ENCODE peak calls at places on chromosomes 6 and 20, in ten cellular contexts. A, T, P, D, B, U, J, S, V and R are unnamed samples.

GRCh38 chr6:3614918-3615317 is 136.6 kb downstream of the PXDC1 start:
- DNase-seq in U (no peak), S (no peak), A (no peak), D (no peak), P (no peak), B (no peak), T (no peak), J (no peak), V (no peak), R (no peak)

GRCh38 chr6:3194535-3195376 is 32.7 kb downstream of the TUBB2B start:
- DNase-seq in P (no peak), U (no peak), J (no peak), S (no peak), B (peak; percentile 72), D (peak; percentile 59), V (no peak), T (peak; percentile 37), A (no peak), R (no peak)

GRCh38 chr20:44134897-44135810 is 51.8 kb downstream of the JPH2 start:
- DNase-seq in J (no peak), D (no peak), P (no peak), V (no peak), T (no peak), S (no peak), A (no peak), B (no peak), U (no peak), R (peak; percentile 42)

GRCh38 chr6:130934848-130935585 is 107.8 kb downstream of the SMLR1 start:
- DNase-seq in D (no peak), U (no peak), S (no peak), J (no peak), A (no peak), B (peak; percentile 62), T (peak; percentile 47), P (no peak), V (no peak), R (no peak)

GRCh38 chr20:25353754-25354705 is 36.6 kb downstream of the ABHD12 start:
- DNase-seq in U (peak; percentile 55), B (no peak), T (no peak), S (no peak), P (no peak), V (no peak), A (peak; percentile 35), J (peak; percentile 91), D (no peak), R (no peak)

GRCh38 chr20:32534661-32535240 is 50.4 kb downstream of the NOL4L start:
- DNase-seq in U (no peak), B (no peak), P (no peak), S (no peak), T (no peak), V (no peak), J (no peak), A (no peak), D (no peak), R (no peak)

GRCh38 chr6:96826865-96827264 is 10.4 kb downstream of the GPR63 start:
- DNase-seq in A (no peak), S (no peak), P (no peak), T (no peak), B (no peak), U (no peak), J (no peak), V (no peak), D (no peak), R (no peak)

GRCh38 chr20:18267815-18268214 is 20.5 kb upstream of the ZNF133 start:
- DNase-seq in V (no peak), J (no peak), A (no peak), T (no peak), S (no peak), D (no peak), U (no peak), B (peak; percentile 6), P (no peak), R (no peak)

GRCh38 chr6:18011287-18011686 is 23.9 kb upstream of the KIF13A start:
- DNase-seq in T (no peak), D (no peak), S (no peak), V (no peak), A (no peak), J (no peak), U (no peak), B (no peak), P (no peak), R (no peak)

GRCh38 chr6:12941422-12941821 is 224.9 kb downstream of the PHACTR1 start:
- DNase-seq in D (no peak), V (no peak), U (no peak), B (peak; percentile 12), J (no peak), P (no peak), T (no peak), A (no peak), S (no peak), R (no peak)

GRCh38 chr20:57167971-57168693 is 98.3 kb downstream of the BMP7 start:
- DNase-seq in V (no peak), U (no peak), B (no peak), S (no peak), T (no peak), A (peak; percentile 32), D (peak; percentile 36), J (peak; percentile 74), P (no peak), R (peak; percentile 43)

GRCh38 chr20:695165-695866 is 19.7 kb upstream of the SCRT2 start:
- DNase-seq in P (no peak), V (no peak), J (no peak), T (no peak), B (no peak), U (no peak), A (no peak), S (no peak), D (no peak), R (no peak)

GRCh38 chr6:131792091-131792496 is 15.7 kb upstream of the ENPP1 start:
- DNase-seq in B (no peak), T (peak; percentile 44), A (no peak), S (no peak), V (no peak), D (no peak), P (no peak), U (no peak), J (peak; percentile 42), R (no peak)

GRCh38 chr20:18057106-18057993 is at the start of gene OVOL2:
- DNase-seq in V (no peak), A (peak; percentile 88), P (peak; percentile 78), U (peak; percentile 97), J (peak; percentile 95), T (no peak), D (no peak), B (peak; percentile 2), S (peak; percentile 87), R (no peak)

GRCh38 chr6:33578164-33578563 is 1.9 kb downstream of the BAK1 start:
- DNase-seq in A (no peak), D (no peak), B (no peak), S (no peak), V (no peak), U (no peak), T (no peak), J (no peak), P (no peak), R (no peak)

GRCh38 chr20:51542033-51542893 is at the start of gene NFATC2:
- DNase-seq in J (peak; percentile 69), V (no peak), T (no peak), B (no peak), A (peak; percentile 78), S (no peak), U (peak; percentile 74), D (peak; percentile 51), P (no peak), R (peak; percentile 71)

GRCh38 chr6:3919130-3919628 is 70.0 kb downstream of the FAM50B start:
- DNase-seq in D (peak; percentile 69), A (no peak), P (no peak), V (peak; percentile 88), S (peak; percentile 86), T (peak; percentile 67), B (peak; percentile 71), U (no peak), J (no peak), R (no peak)

GRCh38 chr6:169132361-169132895 is 121.2 kb downstream of the THBS2 start:
- DNase-seq in D (no peak), V (no peak), A (no peak), B (no peak), S (no peak), P (no peak), J (no peak), U (no peak), T (no peak), R (no peak)

GRCh38 chr6:139027620-139028182 is 844 bp upstream of the ABRACL start:
- DNase-seq in D (no peak), S (no peak), A (peak; percentile 72), P (no peak), B (peak; percentile 30), J (no peak), V (no peak), U (no peak), T (peak; percentile 31), R (no peak)
- H3K4me3 ChIP-seq in D (peak overlapping the region; percentile 96), S (peak overlapping the region; percentile 96), A (peak overlapping the region; percentile 94), P (peak overlapping the region; percentile 94), B (peak overlapping the region; percentile 91), J (peak overlapping the region; percentile 91), V (peak overlapping the region; percentile 68), U (no peak overlapping the region), T (peak overlapping the region; percentile 86), R (peak overlapping the region; percentile 69)

DNA sequence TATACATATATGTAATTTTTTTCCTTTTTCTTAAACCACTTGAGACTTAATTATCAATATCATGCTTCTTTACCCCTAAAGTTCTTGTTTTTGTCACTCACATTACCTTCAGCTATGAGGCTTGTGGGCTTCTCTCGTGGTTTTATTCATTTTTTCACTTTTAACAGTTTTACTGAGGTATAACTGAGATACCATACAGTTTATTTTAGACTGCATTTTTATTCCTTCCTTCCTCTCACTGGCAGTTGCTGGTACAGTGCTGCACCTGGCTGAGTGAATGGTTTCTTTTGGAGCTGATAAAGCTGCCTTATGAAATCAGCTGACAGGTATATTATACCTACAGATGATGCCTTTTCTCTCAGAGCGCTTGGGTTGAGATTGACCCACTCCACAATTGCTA is 54.4 kb downstream of the LRP11 start:
- DNase-seq in S (no peak), T (no peak), U (no peak), A (no peak), P (no peak), B (no peak), V (no peak), J (no peak), D (no peak), R (no peak)
- H3K4me3 ChIP-seq in S (no peak overlapping the region), T (no peak overlapping the region), U (no peak overlapping the region), A (no peak overlapping the region), P (no peak overlapping the region), B (no peak overlapping the region), V (no peak overlapping the region), J (no peak overlapping the region), D (no peak overlapping the region), R (no peak overlapping the region)

DNA sequence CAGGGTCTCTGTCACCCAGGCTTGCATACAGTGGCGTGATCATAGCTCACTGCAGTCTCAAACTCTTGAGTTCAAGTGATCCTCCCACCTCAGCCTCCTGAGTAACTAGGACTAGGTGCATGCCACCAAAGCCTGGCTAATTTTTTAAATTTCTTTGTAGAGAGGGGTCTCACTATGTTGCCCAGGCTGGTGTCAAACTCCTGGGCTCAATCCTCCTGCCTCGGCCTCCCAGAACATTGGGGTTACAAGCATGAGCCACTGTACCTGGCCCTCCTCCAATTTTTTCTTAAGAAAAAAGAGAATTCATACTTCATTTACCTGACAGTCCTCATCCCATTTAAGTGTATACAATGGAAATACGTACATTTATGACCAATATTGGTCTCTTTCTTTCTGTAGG is 37.9 kb downstream of the E2F3 start:
- DNase-seq in T (no peak), D (no peak), P (no peak), A (no peak), V (no peak), J (no peak), U (no peak), B (no peak), S (no peak), R (no peak)
- H3K4me3 ChIP-seq in T (no peak overlapping the region), D (no peak overlapping the region), P (no peak overlapping the region), A (no peak overlapping the region), V (no peak overlapping the region), J (no peak overlapping the region), U (no peak overlapping the region), B (no peak overlapping the region), S (no peak overlapping the region), R (no peak overlapping the region)

GRCh38 chr6:43229803-43230239 is 540 bp upstream of the DNPH1 start:
- DNase-seq in U (no peak), P (no peak), J (no peak), B (no peak), A (no peak), V (no peak), T (no peak), D (no peak), S (no peak), R (no peak)
- H3K4me3 ChIP-seq in U (no peak overlapping the region), P (peak overlapping the region; percentile 80), J (peak overlapping the region; percentile 69), B (peak overlapping the region; percentile 57), A (no peak overlapping the region), V (peak overlapping the region; percentile 49), T (no peak overlapping the region), D (peak overlapping the region; percentile 56), S (peak overlapping the region; percentile 74), R (no peak overlapping the region)